ENCODE peak calls at places on chromosomes 7 and 10, in six cellular contexts. H is mesenchymal stem cell, G is IMR-90, R is mesendoderm, Q is trophoblast cell, P is neuronal stem cell. Z is an unnamed sample.

GRCh38 chr10:58666024-58666423 is 153.4 kb downstream of the BICC1 start:
- DNase-seq in P (no peak), H (no peak), G (no peak), Q (no peak), R (no peak), Z (no peak)

GRCh38 chr7:68963547-68963946 is 634.7 kb upstream of the AUTS2 start:
- DNase-seq in H (peak), P (no peak), Q (peak), R (peak), G (peak), Z (no peak)

GRCh38 chr10:96334888-96335526 is 23.8 kb downstream of the OPALIN start:
- DNase-seq in R (peak), H (peak), G (peak), P (peak), Q (peak), Z (no peak)

GRCh38 chr10:17206210-17206709 is 4.8 kb upstream of the TRDMT1 start:
- DNase-seq in P (no peak), H (peak), Q (no peak), R (no peak), G (peak), Z (no peak)

GRCh38 chr10:62853710-62854109 is 37.5 kb upstream of the EGR2 start:
- DNase-seq in R (no peak), Q (no peak), P (no peak), G (no peak), H (no peak), Z (no peak)

GRCh38 chr10:61663466-61663865 is 737 bp downstream of the CABCOCO1 start:
- DNase-seq in H (peak), G (no peak), R (peak), P (no peak), Q (no peak), Z (no peak)

GRCh38 chr7:45712057-45712689 is 138.0 kb downstream of the ADCY1 start:
- DNase-seq in Q (no peak), H (no peak), R (no peak), P (no peak), G (no peak), Z (no peak)

GRCh38 chr7:151880688-151881087 is 3.8 kb upstream of the PRKAG2 start:
- DNase-seq in Q (no peak), P (no peak), R (no peak), G (no peak), H (no peak), Z (no peak)

GRCh38 chr7:100049441-100050291 is at the start of gene ZSCAN21:
- DNase-seq in R (peak), G (peak), P (peak), H (peak), Q (peak), Z (peak)

DNA sequence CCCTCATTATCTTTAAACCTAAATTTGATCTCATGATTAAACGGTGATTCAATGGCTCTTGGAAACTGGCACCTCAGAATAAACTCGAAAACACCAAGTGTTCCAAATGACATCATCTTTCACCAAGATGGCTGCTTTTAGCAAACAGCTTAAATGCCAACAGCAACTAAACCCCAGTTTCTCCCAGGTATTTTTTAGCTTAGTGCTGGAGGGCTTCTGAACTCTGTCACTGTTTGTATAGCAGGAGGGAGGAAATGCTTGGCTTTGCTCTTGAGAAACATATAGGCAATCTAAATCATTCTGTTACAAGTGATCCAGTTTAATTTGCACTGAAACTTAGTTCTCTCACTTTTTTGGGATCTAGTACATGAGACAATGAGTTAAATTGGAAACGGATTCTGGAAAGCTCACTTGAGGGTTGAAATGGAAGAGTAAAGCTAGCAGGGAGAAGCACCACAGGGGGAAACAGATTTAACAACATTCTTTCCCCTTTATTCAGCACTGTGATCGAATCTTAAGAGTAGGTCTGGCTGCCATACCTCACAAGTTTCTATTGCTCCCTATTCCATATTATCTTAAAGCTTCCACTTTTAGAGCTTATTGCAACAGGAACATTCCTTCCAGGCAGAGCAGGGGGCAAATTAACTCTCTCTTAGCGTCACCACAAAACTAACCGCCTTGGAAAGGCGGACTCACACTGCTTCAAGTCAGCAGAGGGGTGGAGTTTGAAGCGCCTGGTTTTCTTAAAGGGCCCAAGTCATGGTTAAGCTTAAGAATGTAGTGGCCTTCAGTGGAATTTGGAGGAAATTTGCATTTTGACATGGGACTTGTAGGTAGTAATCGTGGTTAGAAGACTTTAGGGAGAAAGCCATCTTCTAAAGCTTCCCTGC is 1.8 kb upstream of the CCDC6 start:
- DNase-seq in Q (no peak), H (peak), G (peak), P (peak), R (peak), Z (peak)
- H3K18ac ChIP-seq in Q (no peak), H (no peak), G (peak), P (no peak), R (peak), Z (peak)

GRCh38 chr7:2452074-2452507 is 24.1 kb downstream of the GRIFIN start:
- DNase-seq in H (peak), G (no peak), Q (no peak), P (no peak), R (peak), Z (no peak)
- H3K4me3 ChIP-seq in H (peak), G (no peak), Q (no peak), P (no peak), R (no peak), Z (no peak)

GRCh38 chr10:44725404-44725803 is 185.7 kb upstream of the TMEM72 start:
- DNase-seq in G (peak), H (peak), Q (no peak), P (no peak), R (no peak), Z (no peak)

GRCh38 chr10:44733743-44734488 is 177.2 kb upstream of the TMEM72 start:
- DNase-seq in P (no peak), G (no peak), H (peak), Q (no peak), R (peak), Z (no peak)

GRCh38 chr10:44731271-44731670 is 179.9 kb upstream of the TMEM72 start:
- DNase-seq in P (no peak), R (peak), G (no peak), H (peak), Q (no peak), Z (no peak)
- H3K18ac ChIP-seq in P (no peak), R (no peak), G (no peak), H (no peak), Q (no peak), Z (no peak)

DNA sequence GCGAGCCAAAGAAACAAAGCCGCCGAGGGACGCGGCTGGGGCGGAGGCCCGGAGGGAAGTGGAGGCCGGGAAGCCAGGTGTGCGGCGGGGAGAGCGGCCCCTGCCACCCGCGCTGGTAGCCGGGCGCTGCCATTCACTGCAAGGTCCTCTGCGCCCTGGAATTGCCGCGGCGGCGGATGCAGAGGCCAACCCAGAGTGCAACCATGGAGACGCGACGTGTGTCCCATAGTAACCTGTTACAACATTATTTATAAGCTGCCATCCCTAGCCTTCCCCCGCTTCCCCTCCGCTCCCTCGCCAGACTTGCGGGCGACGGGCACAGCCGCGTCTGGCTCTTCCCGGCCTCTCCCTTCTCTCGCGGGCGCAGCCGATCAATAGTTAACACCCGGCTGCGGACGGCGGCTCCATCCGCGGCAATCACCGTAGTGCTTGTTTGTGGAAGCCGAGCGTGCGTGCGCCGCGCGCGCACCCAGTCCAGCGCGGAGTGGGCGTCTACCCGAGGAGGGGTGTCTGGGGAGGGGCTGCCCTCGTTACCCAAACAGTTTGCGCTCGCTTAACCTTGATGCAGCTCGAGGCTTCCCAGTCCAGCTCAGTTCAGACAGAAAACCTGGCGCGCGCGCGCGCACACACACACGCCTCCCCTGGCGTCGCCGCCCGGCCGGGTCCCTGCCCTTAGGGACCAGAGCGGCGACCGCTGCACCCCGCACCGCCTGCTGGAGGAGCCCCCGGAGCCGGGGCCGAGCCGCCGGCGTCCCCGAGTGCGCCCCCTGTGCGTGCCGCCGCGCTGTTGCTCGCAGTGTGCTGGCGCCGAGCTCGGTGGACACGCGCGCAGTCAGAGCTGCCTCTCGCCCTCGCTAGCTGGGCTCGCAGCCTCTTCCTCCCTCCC is 165.4 kb upstream of the DPP6 start:
- DNase-seq in R (peak), Q (no peak), G (no peak), H (no peak), P (peak), Z (peak)
- H3K4me3 ChIP-seq in R (peak), Q (peak), G (no peak), H (no peak), P (no peak), Z (peak)

GRCh38 chr10:131109746-131110145 is 201.8 kb downstream of the TCERG1L start:
- DNase-seq in H (no peak), R (no peak), P (no peak), G (no peak), Q (no peak), Z (no peak)

GRCh38 chr10:131111474-131112080 is 199.9 kb downstream of the TCERG1L start:
- DNase-seq in H (no peak), R (no peak), Q (no peak), G (no peak), P (no peak), Z (no peak)

GRCh38 chr10:131110241-131110783 is 201.2 kb downstream of the TCERG1L start:
- DNase-seq in R (no peak), H (no peak), Q (no peak), G (no peak), P (no peak), Z (no peak)

GRCh38 chr10:131112691-131113090 is 198.8 kb downstream of the TCERG1L start:
- DNase-seq in P (no peak), G (no peak), H (no peak), R (no peak), Q (no peak), Z (no peak)

DNA sequence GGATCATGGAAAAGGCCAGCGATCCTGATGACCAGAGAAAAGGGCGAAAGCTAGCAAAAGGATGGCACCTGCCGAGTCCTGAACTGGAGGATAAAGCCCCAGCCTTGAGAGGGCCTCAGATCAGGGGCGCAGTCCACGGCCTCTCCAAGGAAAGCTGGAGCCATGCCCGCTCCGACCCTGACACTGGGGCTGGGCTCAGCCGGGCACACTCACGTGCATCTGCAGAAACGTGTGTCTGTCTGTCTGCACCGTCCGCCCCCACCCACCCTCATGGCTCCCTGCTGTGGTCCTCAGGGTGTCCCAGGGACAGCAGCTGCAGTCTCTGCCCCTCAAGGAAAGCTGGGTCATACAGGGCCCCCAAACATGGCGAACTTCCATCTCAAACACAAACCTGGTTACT is 200.5 kb downstream of the TCERG1L start:
- DNase-seq in R (no peak), H (no peak), Q (no peak), G (no peak), P (no peak), Z (no peak)
- H3K18ac ChIP-seq in R (no peak), H (no peak), Q (no peak), G (no peak), P (no peak), Z (no peak)

GRCh38 chr10:92897916-92898315 is 49.6 kb downstream of the EXOC6 start:
- DNase-seq in R (no peak), G (no peak), H (no peak), Q (peak), P (no peak), Z (no peak)
- H3K4me3 ChIP-seq in R (no peak), G (no peak), H (no peak), Q (no peak), P (no peak), Z (no peak)

GRCh38 chr7:24869572-24869971 is 110.4 kb downstream of the OSBPL3 start:
- DNase-seq in Q (no peak), G (no peak), R (no peak), H (no peak), P (no peak), Z (no peak)
- H3K18ac ChIP-seq in Q (no peak), G (no peak), R (no peak), H (no peak), P (no peak), Z (no peak)

GRCh38 chr7:1536105-1536767 is 5.7 kb downstream of the MAFK start:
- DNase-seq in R (no peak), P (no peak), Q (no peak), H (no peak), G (no peak), Z (no peak)

GRCh38 chr7:1538544-1539345 is 8.2 kb downstream of the MAFK start:
- DNase-seq in G (no peak), R (no peak), P (no peak), Q (no peak), H (no peak), Z (no peak)

GRCh38 chr7:1535695-1536094 is 5.2 kb downstream of the MAFK start:
- DNase-seq in G (no peak), P (no peak), Q (no peak), H (peak), R (no peak), Z (no peak)

GRCh38 chr7:1537631-1538412 is 7.3 kb downstream of the MAFK start:
- DNase-seq in G (peak), Q (peak), H (peak), P (peak), R (peak), Z (peak)

GRCh38 chr7:1536768-1537630 is 6.5 kb downstream of the MAFK start:
- DNase-seq in G (peak), P (peak), R (peak), Q (peak), H (peak), Z (no peak)
- H3K4me3 ChIP-seq in G (peak), P (peak), R (no peak), Q (no peak), H (peak), Z (no peak)

DNA sequence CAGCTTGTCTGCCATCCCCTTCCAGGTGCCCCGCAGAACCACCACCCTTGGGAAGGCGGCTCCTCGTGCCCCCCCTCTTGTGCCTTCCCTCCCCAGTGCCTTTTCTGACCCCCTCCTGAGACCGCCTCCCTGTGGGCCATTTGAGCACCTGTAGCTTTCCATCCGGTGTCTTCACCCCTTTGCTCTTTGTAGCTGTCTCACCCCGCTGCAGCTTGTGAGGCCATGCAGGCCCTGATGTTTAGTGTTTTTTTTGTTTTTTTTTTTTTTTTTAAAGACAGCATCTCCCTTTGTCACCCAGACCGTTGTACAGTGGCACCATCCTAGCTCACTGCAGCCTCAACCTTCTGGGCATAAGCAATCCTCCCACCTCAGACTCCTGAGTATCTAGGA is 52.5 kb downstream of the CUX1 start:
- DNase-seq in P (no peak), G (no peak), Q (no peak), R (no peak), H (no peak), Z (no peak)
- H3K18ac ChIP-seq in P (peak), G (peak), Q (peak), R (no peak), H (peak), Z (peak)

Z was measured in H1.